ENCODE peak calls at places on chromosomes 1 and 21, in seven cellular contexts. One of them, this sample, is unnamed. For H3K4me1 and H3K36me3, the result is how much of the 10 kb centered on the place peaks cover.

GRCh38 chr1:87450615-87451209 is 122.0 kb downstream of the LMO4 start:
- DNase-seq in GM23338: peak
- DNase-seq in spleen: no peak
- DNase-seq in tibial artery: no peak
- DNase-seq in body of pancreas: no peak
- DNase-seq in tibial nerve: no peak
- DNase-seq in OCI-LY7: peak
- DNase-seq in this sample: no peak

GRCh38 chr1:240765732-240766363 is 153.9 kb upstream of the GREM2 start:
- DNase-seq in tibial artery: no peak
- DNase-seq in body of pancreas: no peak
- DNase-seq in GM23338: peak
- DNase-seq in spleen: no peak
- DNase-seq in tibial nerve: no peak
- DNase-seq in OCI-LY7: no peak
- DNase-seq in this sample: peak

GRCh38 chr1:244861683-244862082 is 2.7 kb downstream of the HNRNPU start:
- DNase-seq in GM23338: no peak
- DNase-seq in tibial artery: no peak
- DNase-seq in spleen: no peak
- DNase-seq in body of pancreas: no peak
- DNase-seq in OCI-LY7: no peak
- DNase-seq in tibial nerve: no peak
- DNase-seq in this sample: no peak

GRCh38 chr1:63773815-63774616 is at the start of gene ROR1:
- DNase-seq in GM23338: peak
- DNase-seq in OCI-LY7: peak
- DNase-seq in spleen: peak
- DNase-seq in tibial artery: peak
- DNase-seq in body of pancreas: peak
- DNase-seq in tibial nerve: peak
- DNase-seq in this sample: peak

GRCh38 chr1:23356451-23356850 is 12.4 kb upstream of the HNRNPR start:
- DNase-seq in OCI-LY7: no peak
- DNase-seq in spleen: no peak
- DNase-seq in GM23338: no peak
- DNase-seq in tibial artery: no peak
- DNase-seq in body of pancreas: no peak
- DNase-seq in tibial nerve: no peak
- DNase-seq in this sample: no peak

GRCh38 chr1:5370321-5370720 is 621.9 kb downstream of the NPHP4 start:
- DNase-seq in spleen: no peak
- DNase-seq in tibial artery: no peak
- DNase-seq in body of pancreas: no peak
- DNase-seq in OCI-LY7: no peak
- DNase-seq in GM23338: no peak
- DNase-seq in tibial nerve: no peak
- DNase-seq in this sample: no peak

GRCh38 chr1:18352640-18353245 is 128.0 kb upstream of the KLHDC7A start:
- DNase-seq in tibial nerve: no peak
- DNase-seq in tibial artery: no peak
- DNase-seq in spleen: no peak
- DNase-seq in GM23338: peak
- DNase-seq in OCI-LY7: no peak
- DNase-seq in body of pancreas: no peak
- DNase-seq in this sample: peak

GRCh38 chr1:224173523-224173922 is 9.5 kb upstream of the DEGS1 start:
- DNase-seq in spleen: no peak
- DNase-seq in OCI-LY7: no peak
- DNase-seq in body of pancreas: no peak
- DNase-seq in tibial nerve: no peak
- DNase-seq in GM23338: no peak
- DNase-seq in tibial artery: no peak
- DNase-seq in this sample: no peak

GRCh38 chr1:52544665-52545525 is 8.0 kb downstream of the TUT4 start:
- DNase-seq in spleen: no peak
- DNase-seq in OCI-LY7: no peak
- DNase-seq in body of pancreas: no peak
- DNase-seq in GM23338: no peak
- DNase-seq in tibial nerve: no peak
- DNase-seq in tibial artery: no peak
- DNase-seq in this sample: no peak

GRCh38 chr1:47643506-47644215 is 205.8 kb downstream of the FOXD2 start:
- DNase-seq in tibial artery: no peak
- DNase-seq in OCI-LY7: no peak
- DNase-seq in spleen: peak
- DNase-seq in body of pancreas: no peak
- DNase-seq in GM23338: no peak
- DNase-seq in tibial nerve: no peak
- DNase-seq in this sample: peak

GRCh38 chr1:1627261-1627841 is 4.6 kb upstream of the MMP23B start:
- DNase-seq in GM23338: no peak
- DNase-seq in body of pancreas: no peak
- DNase-seq in spleen: peak
- DNase-seq in tibial nerve: no peak
- DNase-seq in tibial artery: peak
- DNase-seq in OCI-LY7: peak
- DNase-seq in this sample: no peak

GRCh38 chr1:14780271-14780670 is 181.8 kb downstream of the KAZN start:
- DNase-seq in tibial nerve: no peak
- DNase-seq in body of pancreas: no peak
- DNase-seq in GM23338: no peak
- DNase-seq in spleen: no peak
- DNase-seq in OCI-LY7: no peak
- DNase-seq in tibial artery: no peak
- DNase-seq in this sample: no peak

GRCh38 chr1:175933801-175934200 is 190.4 kb upstream of the TNR start:
- DNase-seq in body of pancreas: no peak
- DNase-seq in tibial artery: no peak
- DNase-seq in spleen: no peak
- DNase-seq in tibial nerve: no peak
- DNase-seq in OCI-LY7: no peak
- DNase-seq in GM23338: peak
- DNase-seq in this sample: peak

GRCh38 chr1:933603-933940 is 9.8 kb downstream of the SAMD11 start:
- DNase-seq in GM23338: no peak
- DNase-seq in OCI-LY7: no peak
- DNase-seq in tibial artery: no peak
- DNase-seq in body of pancreas: no peak
- DNase-seq in spleen: no peak
- DNase-seq in tibial nerve: no peak
- DNase-seq in this sample: peak

GRCh38 chr1:223628233-223628632 is 37.3 kb downstream of the CAPN8 start:
- DNase-seq in GM23338: peak
- DNase-seq in OCI-LY7: peak
- DNase-seq in tibial artery: peak
- DNase-seq in body of pancreas: peak
- DNase-seq in tibial nerve: no peak
- DNase-seq in spleen: no peak
- DNase-seq in this sample: peak

GRCh38 chr1:211559222-211560010 is 19.5 kb downstream of the SLC30A1 start:
- DNase-seq in tibial nerve: no peak
- DNase-seq in OCI-LY7: no peak
- DNase-seq in spleen: no peak
- DNase-seq in tibial artery: no peak
- DNase-seq in GM23338: no peak
- DNase-seq in body of pancreas: no peak
- DNase-seq in this sample: no peak

GRCh38 chr1:14631421-14631820 is 32.9 kb downstream of the KAZN start:
- DNase-seq in body of pancreas: no peak
- DNase-seq in tibial artery: no peak
- DNase-seq in OCI-LY7: no peak
- DNase-seq in spleen: no peak
- DNase-seq in GM23338: no peak
- DNase-seq in tibial nerve: no peak
- DNase-seq in this sample: no peak

GRCh38 chr1:4021153-4021894 is 121.3 kb upstream of the C1orf174 start:
- DNase-seq in tibial artery: no peak
- DNase-seq in GM23338: no peak
- DNase-seq in OCI-LY7: no peak
- DNase-seq in body of pancreas: no peak
- DNase-seq in tibial nerve: no peak
- DNase-seq in spleen: no peak
- DNase-seq in this sample: no peak

GRCh38 chr21:40660461-40660860 is 186.5 kb downstream of the DSCAM start:
- DNase-seq in spleen: no peak
- DNase-seq in tibial artery: no peak
- DNase-seq in GM23338: no peak
- DNase-seq in body of pancreas: no peak
- DNase-seq in tibial nerve: no peak
- DNase-seq in OCI-LY7: no peak
- DNase-seq in this sample: no peak

GRCh38 chr1:3518256-3518655 is 63.8 kb downstream of the ARHGEF16 start:
- DNase-seq in OCI-LY7: no peak
- DNase-seq in spleen: no peak
- DNase-seq in GM23338: peak
- DNase-seq in tibial nerve: no peak
- DNase-seq in body of pancreas: peak
- DNase-seq in tibial artery: no peak
- DNase-seq in this sample: no peak

GRCh38 chr1:110309768-110310167 is 29.4 kb upstream of the RBM15 start:
- DNase-seq in spleen: no peak
- DNase-seq in GM23338: no peak
- DNase-seq in body of pancreas: no peak
- DNase-seq in tibial artery: no peak
- DNase-seq in tibial nerve: no peak
- DNase-seq in OCI-LY7: no peak
- DNase-seq in this sample: peak

GRCh38 chr1:62286778-62287224 is 32.4 kb downstream of the KANK4 start:
- DNase-seq in spleen: peak
- DNase-seq in body of pancreas: no peak
- DNase-seq in tibial nerve: no peak
- DNase-seq in tibial artery: no peak
- DNase-seq in GM23338: peak
- DNase-seq in OCI-LY7: no peak
- DNase-seq in this sample: peak

GRCh38 chr1:146039844-146040194 is 18.3 kb upstream of the HJV start:
- DNase-seq in GM23338: peak
- DNase-seq in spleen: no peak
- DNase-seq in OCI-LY7: no peak
- DNase-seq in tibial artery: no peak
- DNase-seq in tibial nerve: no peak
- DNase-seq in body of pancreas: no peak
- DNase-seq in this sample: no peak

GRCh38 chr1:28322209-28322608 is 6.6 kb upstream of the MED18 start:
- DNase-seq in spleen: no peak
- DNase-seq in body of pancreas: peak
- DNase-seq in tibial artery: no peak
- DNase-seq in GM23338: peak
- DNase-seq in tibial nerve: no peak
- DNase-seq in OCI-LY7: no peak
- DNase-seq in this sample: no peak

GRCh38 chr1:40162791-40163441 is 1.7 kb downstream of the RLF start:
- DNase-seq in OCI-LY7: no peak
- DNase-seq in tibial nerve: no peak
- DNase-seq in spleen: no peak
- DNase-seq in GM23338: peak
- DNase-seq in body of pancreas: no peak
- DNase-seq in tibial artery: no peak
- DNase-seq in this sample: no peak

GRCh38 chr1:150931773-150932172 is 5.6 kb downstream of the SETDB1 start:
- DNase-seq in body of pancreas: no peak
- DNase-seq in OCI-LY7: peak
- DNase-seq in tibial artery: no peak
- DNase-seq in spleen: no peak
- DNase-seq in GM23338: no peak
- DNase-seq in tibial nerve: no peak
- DNase-seq in this sample: peak

GRCh38 chr1:207887542-207887941 is 23.4 kb downstream of the CD34 start:
- DNase-seq in spleen: no peak
- DNase-seq in tibial nerve: no peak
- DNase-seq in GM23338: no peak
- DNase-seq in OCI-LY7: no peak
- DNase-seq in tibial artery: no peak
- DNase-seq in body of pancreas: no peak
- DNase-seq in this sample: no peak
- H3K4me1 ChIP-seq in spleen: half or more
- H3K4me1 ChIP-seq in tibial nerve: under half
- H3K4me1 ChIP-seq in GM23338: under half
- H3K4me1 ChIP-seq in OCI-LY7: under half
- H3K4me1 ChIP-seq in tibial artery: half or more
- H3K4me1 ChIP-seq in body of pancreas: under half
- H3K4me1 ChIP-seq in this sample: under half

DNA sequence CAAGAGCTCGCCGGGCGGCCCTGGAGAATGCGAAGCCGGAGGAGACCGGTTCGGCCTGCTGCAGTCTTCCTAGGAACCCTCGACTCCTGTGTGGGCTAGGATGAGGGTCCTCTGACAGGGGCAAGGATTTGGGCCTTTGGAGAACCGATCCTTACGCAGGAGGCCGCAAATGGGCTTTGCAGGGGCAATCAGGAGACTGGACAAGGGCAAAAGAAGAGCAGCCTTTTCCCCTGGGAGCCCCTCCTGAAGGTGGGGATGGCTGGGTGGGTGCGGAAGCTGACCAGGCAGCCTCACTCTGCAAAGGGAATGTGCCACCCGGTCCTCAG is 111.6 kb downstream of the NAV1 start:
- DNase-seq in body of pancreas: no peak
- DNase-seq in tibial nerve: no peak
- DNase-seq in GM23338: no peak
- DNase-seq in spleen: no peak
- DNase-seq in tibial artery: no peak
- DNase-seq in OCI-LY7: no peak
- DNase-seq in this sample: no peak
- H3K27ac ChIP-seq in body of pancreas: peak
- H3K27ac ChIP-seq in tibial nerve: no peak
- H3K27ac ChIP-seq in GM23338: no peak
- H3K27ac ChIP-seq in spleen: no peak
- H3K27ac ChIP-seq in tibial artery: peak
- H3K27ac ChIP-seq in OCI-LY7: no peak
- H3K27ac ChIP-seq in this sample: no peak

GRCh38 chr1:11479375-11479979 is 522 bp downstream of the DISP3 start:
- DNase-seq in spleen: no peak
- DNase-seq in body of pancreas: no peak
- DNase-seq in tibial nerve: no peak
- DNase-seq in tibial artery: no peak
- DNase-seq in OCI-LY7: no peak
- DNase-seq in GM23338: peak
- DNase-seq in this sample: no peak
- H3K36me3 ChIP-seq in spleen: under half
- H3K36me3 ChIP-seq in body of pancreas: under half
- H3K36me3 ChIP-seq in tibial nerve: under half
- H3K36me3 ChIP-seq in tibial artery: under half
- H3K36me3 ChIP-seq in OCI-LY7: under half
- H3K36me3 ChIP-seq in GM23338: under half
- H3K36me3 ChIP-seq in this sample: under half

DNA sequence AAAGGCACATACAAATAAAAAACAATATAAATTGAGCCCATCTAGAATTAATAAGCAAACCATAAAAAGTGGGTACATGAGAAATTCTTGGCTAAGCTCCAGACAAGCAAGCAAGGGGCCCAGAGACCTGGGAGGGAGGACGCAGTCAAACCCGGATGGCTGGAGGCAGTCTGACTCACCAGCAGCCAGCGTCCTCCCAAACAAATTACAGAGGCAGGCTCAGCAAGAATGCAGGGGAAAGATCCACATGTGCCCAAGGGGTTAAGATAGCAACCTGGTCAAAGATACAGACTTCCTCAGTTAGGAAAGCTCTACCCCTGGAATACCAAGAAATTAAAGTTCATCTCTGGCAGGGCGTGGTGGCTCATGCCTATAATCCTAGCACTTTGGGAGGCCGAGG is 7.4 kb upstream of the TIAM1 start:
- DNase-seq in OCI-LY7: no peak
- DNase-seq in body of pancreas: no peak
- DNase-seq in GM23338: peak
- DNase-seq in tibial artery: no peak
- DNase-seq in spleen: no peak
- DNase-seq in tibial nerve: no peak
- DNase-seq in this sample: peak
- H3K4me1 ChIP-seq in OCI-LY7: under half
- H3K4me1 ChIP-seq in body of pancreas: under half
- H3K4me1 ChIP-seq in GM23338: under half
- H3K4me1 ChIP-seq in tibial artery: under half
- H3K4me1 ChIP-seq in spleen: under half
- H3K4me1 ChIP-seq in tibial nerve: under half
- H3K4me1 ChIP-seq in this sample: under half

This sample was measured in SJCRH30.